ENCODE peak calls at places on chromosomes 11 and 22, in four cellular contexts. K, T, Q and F are unnamed samples.

GRCh38 chr22:31932863-31933262 is 11.5 kb upstream of the YWHAH start:
- DNase-seq in K (no peak), T (no peak), Q (no peak), F (no peak)

GRCh38 chr11:86610559-86611341 is 61.7 kb downstream of the ME3 start:
- DNase-seq in K (no peak), T (no peak), Q (no peak), F (no peak)

GRCh38 chr11:86558219-86558618 is 114.2 kb downstream of the ME3 start:
- DNase-seq in K (no peak), T (no peak), Q (no peak), F (peak)

GRCh38 chr22:31829505-31829904 is 75.7 kb downstream of the DEPDC5 start:
- DNase-seq in K (no peak), T (no peak), Q (no peak), F (peak)

GRCh38 chr11:103257360-103257759 is 148.1 kb downstream of the DYNC2H1 start:
- DNase-seq in K (no peak), T (no peak), Q (no peak), F (peak)

GRCh38 chr11:122863704-122864326 is 18.7 kb upstream of the JHY start:
- DNase-seq in K (no peak), T (no peak), Q (peak), F (peak)

GRCh38 chr11:84795698-84796097 is 831.4 kb downstream of the DLG2 start:
- DNase-seq in K (no peak), T (no peak), Q (no peak), F (no peak)

GRCh38 chr11:46144741-46145140 is 23.5 kb upstream of the PHF21A start:
- DNase-seq in K (no peak), T (no peak), Q (no peak), F (no peak)

GRCh38 chr11:45436966-45437365 is 150.8 kb upstream of the SYT13 start:
- DNase-seq in K (no peak), T (no peak), Q (no peak), F (no peak)

GRCh38 chr22:48096846-48097665 is 1334.6 kb downstream of the TBC1D22A start:
- DNase-seq in K (no peak), T (no peak), Q (peak), F (no peak)

GRCh38 chr22:44207981-44208317 is 27.2 kb downstream of the PARVG start:
- DNase-seq in K (no peak), T (no peak), Q (no peak), F (no peak)

GRCh38 chr11:19628018-19628417 is 84.6 kb upstream of the NAV2 start:
- DNase-seq in K (no peak), T (no peak), Q (no peak), F (peak)

GRCh38 chr11:295351-296205 is 3.7 kb downstream of the IFITM5 start:
- DNase-seq in K (no peak), T (no peak), Q (no peak), F (no peak)

GRCh38 chr11:78715639-78716311 is 141.1 kb upstream of the NARS2 start:
- DNase-seq in K (no peak), T (no peak), Q (peak), F (peak)

GRCh38 chr11:115083129-115083823 is 404.9 kb downstream of the NXPE2 start:
- DNase-seq in K (no peak), T (no peak), Q (no peak), F (no peak)

GRCh38 chr11:101034076-101034475 is 95.5 kb downstream of the PGR start:
- DNase-seq in K (no peak), T (no peak), Q (no peak), F (no peak)

GRCh38 chr11:1567721-1568100 is 4.4 kb downstream of the DUSP8 start:
- DNase-seq in K (no peak), T (no peak), Q (no peak), F (no peak)

GRCh38 chr22:20021196-20022181 is 579 bp downstream of the TANGO2 start:
- DNase-seq in K (no peak), T (no peak), Q (no peak), F (peak)

GRCh38 chr11:117749541-117749910 is 47.5 kb downstream of the DSCAML1 start:
- DNase-seq in K (no peak), T (no peak), Q (no peak), F (no peak)

GRCh38 chr22:49996532-49997220 is 15.9 kb downstream of the IL17REL start:
- DNase-seq in K (no peak), T (peak), Q (no peak), F (no peak)

GRCh38 chr11:128603752-128604472 is 16.6 kb upstream of the ETS1 start:
- DNase-seq in K (no peak), T (no peak), Q (peak), F (no peak)

GRCh38 chr11:61297741-61298140 is 2.6 kb upstream of the VWCE start:
- DNase-seq in K (no peak), T (no peak), Q (no peak), F (peak)

GRCh38 chr11:29293825-29294224 is 723.0 kb downstream of the KCNA4 start:
- DNase-seq in K (no peak), T (no peak), Q (peak), F (peak)

GRCh38 chr11:115439385-115439784 is 64.8 kb downstream of the CADM1 start:
- DNase-seq in K (no peak), T (no peak), Q (no peak), F (no peak)

GRCh38 chr22:28904211-28904808 is 20.9 kb downstream of the ZNRF3 start:
- DNase-seq in K (no peak), T (no peak), Q (no peak), F (no peak)

GRCh38 chr11:32043737-32044515 is 46.9 kb upstream of the RCN1 start:
- DNase-seq in K (no peak), T (no peak), Q (no peak), F (no peak)

GRCh38 chr11:65646921-65647701 is 9.2 kb downstream of the SIPA1 start:
- DNase-seq in K (no peak), T (peak), Q (no peak), F (peak)

GRCh38 chr11:2537010-2537695 is 92.3 kb downstream of the KCNQ1 start:
- DNase-seq in K (no peak), T (peak), Q (no peak), F (no peak)

GRCh38 chr11:63639195-63639832 is 25.1 kb upstream of the PLAAT3 start:
- DNase-seq in K (no peak), T (no peak), Q (peak), F (peak)

GRCh38 chr11:10619281-10619680 is 50.8 kb upstream of the LYVE1 start:
- DNase-seq in K (no peak), T (no peak), Q (no peak), F (no peak)

GRCh38 chr22:23533328-23533762 is 46.7 kb downstream of the IGLL1 start:
- DNase-seq in K (peak), T (peak), Q (peak), F (peak)

GRCh38 chr22:45970709-45971388 is 6.1 kb downstream of the WNT7B start:
- DNase-seq in K (no peak), T (no peak), Q (peak), F (peak)

GRCh38 chr11:28257761-28258160 is 149.6 kb downstream of the METTL15 start:
- DNase-seq in K (no peak), T (no peak), Q (no peak), F (peak)